ENCODE peak calls at places on chromosomes 11 and 22, in four cellular contexts. One of them, this sample, is unnamed.

GRCh38 chr22:27669798-27670599 is 131.6 kb downstream of the MN1 start:
- DNase-seq in nephron progenitor cell: no peak
- DNase-seq in mammary epithelial cell: no peak
- DNase-seq in progenitor cell of endocrine pancreas: no peak
- DNase-seq in this sample: no peak

GRCh38 chr11:4454031-4454430 is 4.9 kb downstream of the OR52K2 start:
- DNase-seq in mammary epithelial cell: peak
- DNase-seq in progenitor cell of endocrine pancreas: no peak
- DNase-seq in nephron progenitor cell: no peak
- DNase-seq in this sample: no peak

GRCh38 chr11:131923309-131923708 is 552.9 kb downstream of the NTM start:
- DNase-seq in mammary epithelial cell: no peak
- DNase-seq in nephron progenitor cell: no peak
- DNase-seq in progenitor cell of endocrine pancreas: no peak
- DNase-seq in this sample: no peak

GRCh38 chr11:18253222-18253621 is 4.8 kb upstream of the SAA2 start:
- DNase-seq in progenitor cell of endocrine pancreas: no peak
- DNase-seq in nephron progenitor cell: no peak
- DNase-seq in mammary epithelial cell: peak
- DNase-seq in this sample: no peak

GRCh38 chr11:116890193-116890592 is 52.8 kb upstream of the APOA1 start:
- DNase-seq in progenitor cell of endocrine pancreas: no peak
- DNase-seq in mammary epithelial cell: no peak
- DNase-seq in nephron progenitor cell: no peak
- DNase-seq in this sample: no peak

GRCh38 chr11:77370217-77370616 is 68.7 kb upstream of the GDPD4 start:
- DNase-seq in mammary epithelial cell: no peak
- DNase-seq in progenitor cell of endocrine pancreas: no peak
- DNase-seq in nephron progenitor cell: no peak
- DNase-seq in this sample: no peak

GRCh38 chr11:77705195-77705876 is 67.7 kb upstream of the CLNS1A start:
- DNase-seq in nephron progenitor cell: no peak
- DNase-seq in mammary epithelial cell: peak
- DNase-seq in progenitor cell of endocrine pancreas: no peak
- DNase-seq in this sample: peak

GRCh38 chr11:102527701-102528100 is 2.8 kb downstream of the MMP7 start:
- DNase-seq in nephron progenitor cell: no peak
- DNase-seq in progenitor cell of endocrine pancreas: no peak
- DNase-seq in mammary epithelial cell: no peak
- DNase-seq in this sample: no peak

GRCh38 chr22:25844601-25845000 is 102.6 kb downstream of the MYO18B start:
- DNase-seq in progenitor cell of endocrine pancreas: no peak
- DNase-seq in mammary epithelial cell: no peak
- DNase-seq in nephron progenitor cell: no peak
- DNase-seq in this sample: no peak

GRCh38 chr11:15918212-15918611 is 438.1 kb downstream of the SOX6 start:
- DNase-seq in nephron progenitor cell: no peak
- DNase-seq in progenitor cell of endocrine pancreas: no peak
- DNase-seq in mammary epithelial cell: no peak
- DNase-seq in this sample: no peak

GRCh38 chr11:86435711-86436110 is 61.0 kb downstream of the CCDC81 start:
- DNase-seq in progenitor cell of endocrine pancreas: no peak
- DNase-seq in nephron progenitor cell: no peak
- DNase-seq in mammary epithelial cell: no peak
- DNase-seq in this sample: no peak

GRCh38 chr11:118233377-118233776 is 8.6 kb upstream of the JAML start:
- DNase-seq in progenitor cell of endocrine pancreas: no peak
- DNase-seq in mammary epithelial cell: no peak
- DNase-seq in nephron progenitor cell: no peak
- DNase-seq in this sample: no peak

GRCh38 chr22:19814428-19814827 is 40.2 kb downstream of the GNB1L start:
- DNase-seq in nephron progenitor cell: no peak
- DNase-seq in progenitor cell of endocrine pancreas: no peak
- DNase-seq in mammary epithelial cell: no peak
- DNase-seq in this sample: no peak

GRCh38 chr11:102361100-102362021 is 14.3 kb downstream of the BIRC2 start:
- DNase-seq in nephron progenitor cell: no peak
- DNase-seq in mammary epithelial cell: no peak
- DNase-seq in progenitor cell of endocrine pancreas: no peak
- DNase-seq in this sample: no peak

GRCh38 chr11:95450547-95451123 is 219.6 kb upstream of the SESN3 start:
- DNase-seq in nephron progenitor cell: no peak
- DNase-seq in progenitor cell of endocrine pancreas: no peak
- DNase-seq in mammary epithelial cell: no peak
- DNase-seq in this sample: no peak

GRCh38 chr22:41603873-41604332 is 14.3 kb upstream of the PMM1 start:
- DNase-seq in nephron progenitor cell: no peak
- DNase-seq in mammary epithelial cell: no peak
- DNase-seq in progenitor cell of endocrine pancreas: no peak
- DNase-seq in this sample: no peak

DNA sequence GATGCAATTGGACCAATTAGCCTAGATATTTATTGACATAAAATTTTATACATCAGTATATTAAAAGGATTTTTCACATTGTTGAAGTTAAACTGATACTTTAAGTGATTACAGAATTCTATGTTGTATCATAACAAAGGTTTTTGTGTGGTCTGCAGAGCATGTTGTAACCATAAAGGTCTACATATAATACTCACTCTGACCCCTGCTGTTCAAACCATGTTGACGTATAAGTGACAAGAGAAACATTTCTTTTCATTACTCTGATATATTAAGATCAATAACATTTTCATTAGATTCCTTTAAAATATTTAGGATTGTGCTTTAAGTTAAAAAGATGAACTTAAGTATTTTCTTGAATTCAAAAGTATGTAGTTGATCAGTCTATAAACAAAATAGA is 63.9 kb downstream of the GAS2 start:
- DNase-seq in mammary epithelial cell: no peak
- DNase-seq in nephron progenitor cell: no peak
- DNase-seq in progenitor cell of endocrine pancreas: no peak
- DNase-seq in this sample: no peak
- TF ChIP-seq CTCF in mammary epithelial cell: peak
- TF ChIP-seq CTCF in nephron progenitor cell: no peak
- TF ChIP-seq CTCF in progenitor cell of endocrine pancreas: peak
- TF ChIP-seq CTCF in this sample: no peak

GRCh38 chr11:409600-410471 is 5.0 kb downstream of the SIGIRR start:
- DNase-seq in nephron progenitor cell: peak
- DNase-seq in progenitor cell of endocrine pancreas: no peak
- DNase-seq in mammary epithelial cell: no peak
- DNase-seq in this sample: no peak
- TF ChIP-seq CTCF in nephron progenitor cell: no peak
- TF ChIP-seq CTCF in progenitor cell of endocrine pancreas: peak
- TF ChIP-seq CTCF in mammary epithelial cell: no peak
- TF ChIP-seq CTCF in this sample: no peak

GRCh38 chr22:30855677-30856518 is 112.7 kb downstream of the MORC2 start:
- DNase-seq in mammary epithelial cell: no peak
- DNase-seq in progenitor cell of endocrine pancreas: no peak
- DNase-seq in nephron progenitor cell: no peak
- DNase-seq in this sample: no peak

GRCh38 chr22:30855266-30855665 is 113.3 kb downstream of the MORC2 start:
- DNase-seq in mammary epithelial cell: no peak
- DNase-seq in progenitor cell of endocrine pancreas: no peak
- DNase-seq in nephron progenitor cell: no peak
- DNase-seq in this sample: no peak

GRCh38 chr22:30857791-30858190 is 110.8 kb downstream of the MORC2 start:
- DNase-seq in mammary epithelial cell: no peak
- DNase-seq in nephron progenitor cell: no peak
- DNase-seq in progenitor cell of endocrine pancreas: no peak
- DNase-seq in this sample: no peak

GRCh38 chr22:30856699-30857098 is 111.9 kb downstream of the MORC2 start:
- DNase-seq in mammary epithelial cell: no peak
- DNase-seq in progenitor cell of endocrine pancreas: no peak
- DNase-seq in nephron progenitor cell: no peak
- DNase-seq in this sample: no peak

DNA sequence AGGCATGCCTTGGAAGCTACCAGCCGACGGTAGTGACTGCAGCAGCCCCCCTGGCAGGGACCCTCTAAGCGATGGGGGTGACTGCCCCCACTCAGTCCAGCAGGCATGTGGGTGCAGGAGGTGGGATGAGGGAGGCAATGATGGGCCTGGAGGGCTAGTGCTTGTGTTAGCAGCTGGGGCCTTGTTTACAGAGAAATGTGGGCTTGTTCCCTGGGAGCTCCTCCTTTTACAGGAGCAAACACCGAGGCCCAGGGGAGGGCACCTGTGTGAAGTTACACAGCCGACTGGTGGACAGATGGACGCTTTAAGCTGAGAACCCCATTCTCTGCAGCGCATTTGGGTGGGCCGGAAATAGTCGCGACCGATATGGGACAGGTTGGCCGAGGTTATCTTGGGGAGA is 111.5 kb downstream of the MORC2 start:
- DNase-seq in progenitor cell of endocrine pancreas: no peak
- DNase-seq in nephron progenitor cell: no peak
- DNase-seq in mammary epithelial cell: no peak
- DNase-seq in this sample: no peak
- TF ChIP-seq CTCF in progenitor cell of endocrine pancreas: no peak
- TF ChIP-seq CTCF in nephron progenitor cell: no peak
- TF ChIP-seq CTCF in mammary epithelial cell: no peak
- TF ChIP-seq CTCF in this sample: no peak

GRCh38 chr11:129331871-129332274 is 43.8 kb upstream of the BARX2 start:
- DNase-seq in nephron progenitor cell: peak
- DNase-seq in progenitor cell of endocrine pancreas: peak
- DNase-seq in mammary epithelial cell: peak
- DNase-seq in this sample: peak

GRCh38 chr11:129331217-129331616 is 44.4 kb upstream of the BARX2 start:
- DNase-seq in nephron progenitor cell: no peak
- DNase-seq in progenitor cell of endocrine pancreas: no peak
- DNase-seq in mammary epithelial cell: peak
- DNase-seq in this sample: no peak

DNA sequence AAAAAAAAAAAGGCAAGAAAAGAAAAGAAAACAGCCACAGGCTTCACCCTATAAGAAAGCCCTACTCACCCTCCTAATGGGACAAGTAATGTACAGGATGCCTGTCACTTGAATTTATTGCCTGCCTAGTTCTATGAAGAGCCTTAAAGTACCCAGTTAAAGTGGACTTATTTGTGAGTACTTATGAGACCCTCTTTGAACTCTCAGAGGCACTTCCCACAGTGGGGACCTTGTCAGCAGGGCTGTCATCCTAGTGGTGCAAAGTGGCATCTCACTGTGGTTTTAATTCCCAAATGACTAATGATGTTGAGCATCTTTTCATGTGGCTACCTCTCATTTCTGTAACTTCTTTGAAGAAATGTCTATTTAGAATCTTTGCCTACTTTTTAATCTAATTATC is 41.8 kb upstream of the BARX2 start:
- DNase-seq in mammary epithelial cell: no peak
- DNase-seq in progenitor cell of endocrine pancreas: no peak
- DNase-seq in nephron progenitor cell: no peak
- DNase-seq in this sample: no peak
- TF ChIP-seq CTCF in mammary epithelial cell: peak
- TF ChIP-seq CTCF in progenitor cell of endocrine pancreas: peak
- TF ChIP-seq CTCF in nephron progenitor cell: peak
- TF ChIP-seq CTCF in this sample: peak

GRCh38 chr11:24779791-24780190 is 282.9 kb downstream of the LUZP2 start:
- DNase-seq in nephron progenitor cell: no peak
- DNase-seq in mammary epithelial cell: no peak
- DNase-seq in progenitor cell of endocrine pancreas: no peak
- DNase-seq in this sample: no peak
- TF ChIP-seq CTCF in nephron progenitor cell: peak
- TF ChIP-seq CTCF in mammary epithelial cell: peak
- TF ChIP-seq CTCF in progenitor cell of endocrine pancreas: peak
- TF ChIP-seq CTCF in this sample: no peak

This sample was measured in HFFc6.